ENCODE peak calls at places on chromosomes 7 and 10, in four cellular contexts. V is cardiac fibroblast, J is keratinocyte, D is OCI-LY7. K is an unnamed sample.

GRCh38 chr7:150973571-150974451 is 4.3 kb downstream of the KCNH2 start:
- DNase-seq in D (peak), V (no peak), J (no peak), K (no peak)

GRCh38 chr7:76358478-76359110 is at the start of gene YWHAG:
- DNase-seq in J (no peak), D (peak), V (peak), K (peak)

GRCh38 chr10:88271736-88272135 is 311.4 kb downstream of the RNLS start:
- DNase-seq in D (no peak), J (no peak), V (peak), K (no peak)

GRCh38 chr10:71319800-71320392 is 837 bp downstream of the SLC29A3 start:
- DNase-seq in J (no peak), V (no peak), D (no peak), K (no peak)

GRCh38 chr7:81767883-81768282 is 2.0 kb downstream of the HGF start:
- DNase-seq in V (peak), D (no peak), J (no peak), K (no peak)

GRCh38 chr7:36809510-36809909 is 85.2 kb upstream of the AOAH start:
- DNase-seq in J (no peak), D (no peak), V (no peak), K (no peak)

GRCh38 chr10:123926401-123927264 is 35.0 kb upstream of the CPXM2 start:
- DNase-seq in V (no peak), J (peak), D (peak), K (peak)

GRCh38 chr7:157570531-157571200 is 233.9 kb downstream of the DNAJB6 start:
- DNase-seq in V (no peak), J (no peak), D (no peak), K (peak)

GRCh38 chr10:6037975-6038624 is 24.1 kb downstream of the IL2RA start:
- DNase-seq in D (no peak), V (no peak), J (no peak), K (no peak)

GRCh38 chr10:92573091-92573797 is 649 bp downstream of the IDE start:
- DNase-seq in D (peak), J (no peak), V (peak), K (no peak)
- TF ChIP-seq CTCF in D (peak), J (no peak), V (peak), K (peak)

GRCh38 chr7:908159-908918 is 32.0 kb downstream of the GET4 start:
- DNase-seq in D (no peak), J (no peak), V (no peak), K (no peak)
- TF ChIP-seq CTCF in D (no peak), J (no peak), V (no peak), K (no peak)

GRCh38 chr7:21922605-21923004 is 23.1 kb downstream of the CDCA7L start:
- DNase-seq in D (no peak), V (no peak), J (no peak), K (no peak)
- TF ChIP-seq CTCF in D (no peak), V (no peak), J (no peak), K (no peak)

DNA sequence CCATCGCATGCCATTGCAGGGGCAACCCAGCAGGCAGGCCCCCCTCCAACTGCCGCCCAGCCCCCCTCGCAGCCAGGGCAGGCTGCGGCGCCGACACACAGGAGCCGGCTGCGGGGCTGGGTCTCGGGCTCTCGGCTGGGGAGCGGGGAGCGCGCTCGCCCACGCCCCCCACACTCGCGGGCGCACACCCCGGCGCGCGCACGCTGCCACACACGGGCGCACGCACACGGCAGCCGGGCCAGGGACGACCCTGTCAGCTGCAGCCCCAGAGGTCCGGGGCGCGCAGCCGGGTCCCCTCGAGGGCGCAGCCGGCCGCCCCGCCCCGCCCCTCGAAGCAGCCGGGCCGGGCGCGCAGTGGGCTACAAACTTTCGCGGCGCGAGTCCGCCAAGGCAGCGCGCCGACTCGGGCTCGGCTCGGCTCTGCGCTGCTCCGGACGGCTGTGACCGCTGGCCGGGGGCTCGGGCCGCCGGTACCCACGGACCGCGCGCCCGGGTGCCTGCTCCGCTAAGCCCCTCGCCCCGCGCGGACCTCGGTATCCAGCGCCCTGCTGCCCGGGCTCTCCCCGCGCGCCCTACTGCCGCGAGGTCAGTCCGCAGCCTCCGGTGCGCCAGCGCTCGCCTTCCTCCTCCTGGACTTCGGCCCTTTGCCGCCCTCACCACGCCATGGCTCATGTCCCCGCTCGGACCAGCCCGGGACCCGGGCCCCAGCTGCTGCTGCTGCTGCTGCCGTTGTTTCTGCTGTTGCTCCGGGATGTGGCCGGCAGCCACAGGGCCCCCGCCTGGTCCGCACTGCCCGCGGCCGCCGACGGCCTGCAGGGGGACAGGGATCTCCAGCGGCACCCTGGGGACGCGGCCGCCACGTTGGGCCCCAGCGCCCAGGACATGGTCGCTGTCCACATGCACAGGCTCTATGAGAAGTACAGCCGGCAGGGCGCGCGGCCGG is at the start of gene GDF10:
- DNase-seq in D (no peak), V (no peak), J (no peak), K (no peak)
- TF ChIP-seq CTCF in D (no peak), V (no peak), J (no peak), K (no peak)

DNA sequence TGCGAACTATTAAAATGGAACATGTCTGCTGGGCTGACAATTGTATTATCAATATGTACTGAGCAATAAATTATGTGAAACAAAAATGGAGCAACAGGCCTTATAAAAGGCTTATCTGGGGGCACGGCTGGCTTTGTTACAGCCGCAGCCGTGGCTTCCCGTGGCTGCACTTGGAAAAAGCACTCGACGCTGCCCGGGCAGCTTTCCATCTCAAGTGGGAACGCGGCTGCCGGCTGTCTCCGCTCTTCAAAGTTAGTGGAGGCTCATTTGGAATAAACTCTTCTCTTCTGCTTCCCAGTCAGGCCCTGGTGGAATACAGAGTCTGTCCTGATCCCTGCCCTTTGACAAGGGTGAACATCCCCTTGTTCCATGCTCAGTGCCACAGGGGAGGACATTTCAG is 554.4 kb downstream of the TYW1 start:
- DNase-seq in V (no peak), D (no peak), J (no peak), K (no peak)
- TF ChIP-seq CTCF in V (no peak), D (no peak), J (no peak), K (no peak)

GRCh38 chr10:14855453-14855852 is 17.3 kb downstream of the HSPA14 start:
- DNase-seq in D (no peak), V (no peak), J (no peak), K (no peak)

GRCh38 chr10:14852236-14852635 is 14.1 kb downstream of the HSPA14 start:
- DNase-seq in D (no peak), V (no peak), J (no peak), K (no peak)
- TF ChIP-seq CTCF in D (no peak), V (no peak), J (no peak), K (no peak)

DNA sequence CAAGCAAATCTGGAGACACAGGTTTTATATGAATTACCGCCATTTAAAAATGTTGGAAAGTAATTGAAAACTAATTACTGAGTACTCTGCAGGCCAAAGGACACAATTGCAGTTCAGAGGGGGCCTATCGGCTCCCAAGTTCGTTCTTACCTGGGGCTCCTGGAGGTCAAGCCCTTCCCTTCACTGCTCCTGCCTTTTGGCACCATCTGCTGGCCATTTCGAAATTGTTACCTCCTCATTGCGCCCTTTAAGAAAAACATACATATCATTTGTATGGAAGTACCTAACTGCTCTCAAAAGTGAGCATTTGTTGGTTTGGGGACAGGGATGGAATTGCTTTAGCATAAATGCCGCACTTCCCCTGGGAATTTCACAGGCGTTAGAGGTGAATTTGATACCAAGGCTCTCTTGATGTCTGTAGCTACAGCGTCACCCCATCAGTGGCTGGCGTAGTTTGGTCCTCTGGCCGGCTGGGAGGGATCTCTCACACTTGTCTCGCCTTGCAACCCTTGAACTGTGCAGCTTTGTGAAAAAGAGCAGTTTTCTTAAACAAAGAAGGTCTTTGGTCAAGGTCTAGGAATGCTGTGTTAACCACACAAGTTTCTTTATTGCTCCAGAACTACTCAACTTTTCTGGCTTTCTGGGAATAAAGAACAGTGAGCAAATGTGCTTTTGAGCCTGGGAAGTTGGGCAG is 219.9 kb downstream of the ARHGAP21 start:
- DNase-seq in J (peak), D (peak), V (peak), K (peak)
- TF ChIP-seq CTCF in J (peak), D (peak), V (peak), K (peak)